ENCODE peak calls at places on chromosomes 7 and 10, in nine cellular contexts. Z, O, D, P, R, M, X, J and I are unnamed samples.

GRCh38 chr10:80484243-80484642 is 30.1 kb downstream of the TSPAN14 start:
- DNase-seq in J (no peak), O (no peak), M (no peak), P (no peak), Z (no peak), X (no peak), R (peak), D (no peak), I (no peak)

GRCh38 chr7:39621261-39621660 is 2.1 kb upstream of the RALA start:
- DNase-seq in D (no peak), Z (no peak), J (no peak), M (no peak), R (peak), O (no peak), X (no peak), P (no peak), I (no peak)

GRCh38 chr7:66697451-66698438 is 42.8 kb upstream of the RABGEF1 start:
- DNase-seq in Z (no peak), X (no peak), P (no peak), D (no peak), J (no peak), R (no peak), M (no peak), O (no peak), I (no peak)

GRCh38 chr7:112185005-112185834 is 21.0 kb downstream of the DOCK4 start:
- DNase-seq in Z (no peak), X (no peak), M (no peak), O (no peak), P (no peak), J (no peak), R (no peak), D (no peak), I (no peak)

GRCh38 chr10:72340911-72341310 is 13.8 kb downstream of the DNAJB12 start:
- DNase-seq in J (no peak), R (no peak), O (no peak), P (no peak), D (no peak), X (no peak), Z (no peak), M (no peak), I (no peak)

GRCh38 chr7:54987772-54988171 is 31.0 kb upstream of the EGFR start:
- DNase-seq in P (no peak), Z (peak), O (no peak), X (no peak), M (no peak), R (no peak), J (no peak), D (no peak), I (no peak)

GRCh38 chr7:93985101-93985500 is 19.1 kb downstream of the BET1 start:
- DNase-seq in Z (no peak), M (no peak), J (no peak), X (no peak), O (no peak), P (no peak), D (no peak), R (no peak), I (no peak)

GRCh38 chr10:125836746-125837145 is 13.4 kb downstream of the BCCIP start:
- DNase-seq in Z (no peak), J (no peak), P (no peak), M (no peak), O (no peak), R (no peak), D (no peak), X (no peak), I (no peak)

GRCh38 chr7:40965745-40966144 is 737.1 kb downstream of the INHBA start:
- DNase-seq in P (no peak), R (no peak), D (no peak), J (no peak), M (no peak), X (no peak), O (no peak), Z (no peak), I (no peak)

GRCh38 chr10:97570789-97571536 is 1.6 kb upstream of the ANKRD2 start:
- DNase-seq in P (no peak), R (no peak), X (peak), O (peak), Z (no peak), J (no peak), D (no peak), M (no peak), I (no peak)

GRCh38 chr10:123636598-123637325 is 29.4 kb upstream of the GPR26 start:
- DNase-seq in R (no peak), X (no peak), O (no peak), P (no peak), D (no peak), Z (no peak), J (no peak), M (no peak), I (no peak)